ENCODE peak calls at places on chromosomes 5 and 9, in ten cellular contexts. Q is CD8-positive, alpha-beta T cell; U is dorsolateral prefrontal cortex; T is heart right ventricle; H is GM23338; Z is tibial artery; S is GM10248; W is foreskin fibroblast; V is adrenal gland; O is B cell. K is an unnamed sample.

GRCh38 chr9:136489731-136490130 is 6.9 kb upstream of the SEC16A start:
- DNase-seq in Q (peak; percentile 14), S (no peak), V (no peak), H (no peak), W (no peak), T (no peak), U (no peak), Z (no peak), O (no peak), K (no peak)

GRCh38 chr9:135461936-135462335 is 17.6 kb upstream of the PPP1R26 start:
- DNase-seq in U (no peak), W (no peak), Z (no peak), T (no peak), S (no peak), Q (no peak), H (no peak), V (no peak), O (no peak), K (no peak)

GRCh38 chr5:124461857-124462423 is 284.5 kb downstream of the ZNF608 start:
- DNase-seq in S (no peak), Q (no peak), W (no peak), O (no peak), T (no peak), Z (no peak), V (no peak), U (no peak), H (no peak), K (no peak)

GRCh38 chr9:121249563-121249962 is 18.4 kb upstream of the GSN start:
- DNase-seq in Q (no peak), Z (no peak), O (peak; percentile 38), W (no peak), S (peak; percentile 38), V (no peak), U (no peak), H (no peak), T (no peak), K (no peak)

GRCh38 chr5:35600591-35600990 is 17.1 kb upstream of the SPEF2 start:
- DNase-seq in T (no peak), S (no peak), O (no peak), Z (no peak), V (no peak), Q (no peak), H (no peak), U (no peak), W (no peak), K (no peak)

GRCh38 chr9:86767373-86767772 is 179.9 kb downstream of the GAS1 start:
- DNase-seq in U (no peak), H (no peak), S (no peak), W (no peak), O (no peak), T (no peak), V (no peak), Z (no peak), Q (no peak), K (no peak)

GRCh38 chr5:149186506-149186905 is 45.2 kb downstream of the ABLIM3 start:
- DNase-seq in Z (no peak), O (no peak), U (no peak), Q (no peak), T (no peak), S (no peak), H (no peak), V (no peak), W (no peak), K (no peak)

GRCh38 chr5:83751201-83751600 is 30.5 kb upstream of the HAPLN1 start:
- DNase-seq in H (no peak), V (no peak), S (no peak), U (no peak), O (no peak), Z (no peak), T (no peak), W (no peak), Q (no peak), K (no peak)

GRCh38 chr9:90365646-90366045 is 277.0 kb downstream of the DIRAS2 start:
- DNase-seq in S (no peak), T (no peak), V (no peak), Z (no peak), W (no peak), Q (no peak), U (no peak), O (no peak), H (no peak), K (no peak)

GRCh38 chr5:51345106-51345505 is 38.1 kb upstream of the ISL1 start:
- DNase-seq in H (no peak), T (no peak), W (peak; percentile 12), Q (no peak), S (no peak), Z (no peak), O (no peak), V (no peak), U (no peak), K (peak; percentile 37)

GRCh38 chr9:17978773-17979172 is 399.9 kb downstream of the SH3GL2 start:
- DNase-seq in W (no peak), V (no peak), O (no peak), H (no peak), S (no peak), Q (no peak), Z (no peak), U (no peak), T (no peak), K (no peak)

GRCh38 chr5:107803728-107804127 is 133.0 kb upstream of the EFNA5 start:
- DNase-seq in O (no peak), U (no peak), S (no peak), Z (no peak), T (no peak), V (no peak), H (no peak), W (no peak), Q (no peak), K (no peak)

GRCh38 chr5:100409538-100409937 is 125.6 kb upstream of the FAM174A start:
- DNase-seq in U (no peak), V (no peak), W (no peak), O (no peak), S (no peak), Z (no peak), H (no peak), T (no peak), Q (no peak), K (no peak)

GRCh38 chr5:110460837-110461236 is 265.6 kb downstream of the TMEM232 start:
- DNase-seq in O (no peak), V (no peak), Q (no peak), U (no peak), W (no peak), T (no peak), H (no peak), Z (no peak), S (no peak), K (no peak)

DNA sequence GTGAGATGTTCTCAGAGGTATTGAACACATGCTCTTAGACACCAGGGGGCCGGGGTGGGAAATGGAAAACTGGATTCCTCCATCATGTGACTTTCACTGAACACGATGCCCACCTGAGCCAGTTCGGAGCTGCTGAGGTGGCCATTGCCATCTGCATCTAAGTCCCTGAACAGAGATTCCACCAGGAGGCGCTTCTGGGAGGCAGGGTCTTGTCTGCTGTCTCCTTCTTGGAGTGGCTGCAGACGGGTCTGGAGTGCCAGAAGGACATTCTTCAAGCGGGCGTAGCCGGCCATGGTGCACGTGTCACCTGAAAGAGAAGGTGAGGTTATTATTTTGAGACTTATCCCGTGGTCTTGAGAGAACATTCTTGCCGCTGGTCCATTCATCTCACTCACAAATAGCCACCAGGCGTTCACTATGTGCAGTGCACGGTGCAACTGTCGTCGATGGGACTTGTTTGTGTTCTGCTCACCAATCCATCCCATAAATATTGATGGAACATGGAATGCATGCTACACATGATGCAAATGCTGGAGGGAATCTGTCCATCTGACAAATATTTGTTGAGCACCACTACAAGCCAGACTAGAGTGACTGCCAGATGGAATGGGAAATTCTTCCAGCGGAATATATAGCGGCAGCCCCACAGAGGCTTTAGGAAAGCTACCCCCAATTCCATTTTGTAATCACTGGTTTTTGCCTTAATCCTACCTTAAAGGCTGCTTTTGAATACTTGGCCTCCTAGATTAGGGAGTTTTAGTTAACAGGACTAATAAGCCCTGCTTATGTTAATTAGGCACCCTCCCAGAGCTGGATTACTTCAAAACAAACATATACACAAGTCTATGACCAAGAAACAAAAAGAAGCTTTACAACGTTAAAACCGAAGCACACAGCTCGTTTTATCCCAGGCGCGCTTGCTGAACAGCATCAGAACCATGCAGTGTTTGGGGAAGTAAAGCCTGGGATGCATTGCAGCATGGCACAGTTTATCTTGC is 264.8 kb downstream of the HSPA4 start:
- DNase-seq in H (peak; percentile 79), V (no peak), S (no peak), O (no peak), W (no peak), Z (no peak), U (no peak), Q (no peak), T (no peak), K (no peak)
- TF ChIP-seq CTCF in H (peak; percentile 84), V (no peak), S (no peak), O (no peak), W (no peak), Z (no peak), U (no peak), Q (no peak), T (no peak), K (peak; percentile 16)

GRCh38 chr5:56513141-56513540 is 280.0 kb upstream of the ANKRD55 start:
- DNase-seq in T (no peak), Q (no peak), U (no peak), O (no peak), Z (no peak), H (no peak), S (no peak), V (no peak), W (no peak), K (no peak)
- TF ChIP-seq CTCF in T (no peak), Q (no peak), U (no peak), O (no peak), Z (no peak), H (no peak), S (no peak), V (no peak), W (no peak), K (no peak)

GRCh38 chr5:34054330-34054729 is 11.3 kb upstream of the C1QTNF3 start:
- DNase-seq in Q (no peak), U (no peak), Z (no peak), W (no peak), S (no peak), O (no peak), T (no peak), V (no peak), H (no peak), K (no peak)
- TF ChIP-seq CTCF in Q (no peak), U (no peak), Z (no peak), W (no peak), S (no peak), O (no peak), T (no peak), V (no peak), H (no peak), K (no peak)

DNA sequence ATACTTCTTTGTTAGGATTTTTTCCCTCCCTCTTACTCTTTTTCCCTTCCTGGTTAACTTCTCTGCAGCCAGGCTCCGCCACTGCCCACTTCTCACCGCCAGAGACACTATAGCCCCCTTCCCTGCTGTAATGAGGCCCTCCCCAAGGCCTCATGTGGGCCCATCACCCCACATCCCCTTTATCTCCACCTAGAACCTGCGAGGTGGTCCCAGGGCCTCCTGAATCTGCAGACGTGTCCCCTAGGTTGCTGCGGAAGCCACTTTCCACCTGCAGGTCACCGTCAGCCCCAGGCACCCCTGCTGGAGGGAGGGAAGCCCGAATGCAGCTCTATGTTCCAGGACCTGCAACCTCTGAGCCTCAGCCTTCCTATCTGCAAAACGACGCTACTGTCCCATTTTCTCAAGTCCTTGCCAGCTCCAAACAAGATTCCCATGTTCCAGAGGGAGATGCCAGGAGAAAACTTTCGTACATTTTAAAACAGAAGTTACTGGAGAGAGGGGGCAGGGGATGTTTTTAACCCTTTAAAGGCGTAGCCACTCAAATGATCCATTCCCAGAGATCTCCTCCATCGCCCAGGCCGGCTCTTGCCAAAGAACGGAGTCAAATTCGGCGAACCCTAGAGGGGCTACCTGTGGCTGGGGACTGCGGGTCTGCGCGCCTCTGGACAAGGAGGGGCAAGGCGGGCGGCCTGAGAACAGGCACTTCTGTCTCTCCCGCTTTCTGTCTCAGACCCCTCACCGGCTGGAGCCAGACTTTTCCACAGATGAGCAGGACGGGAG is 929 bp downstream of the SH3PXD2B start:
- DNase-seq in U (no peak), V (peak; percentile 69), Z (peak; percentile 78), T (no peak), S (no peak), H (peak; percentile 84), O (no peak), W (peak; percentile 59), Q (no peak), K (peak; percentile 51)
- TF ChIP-seq CTCF in U (peak; percentile 22), V (peak; percentile 45), Z (peak; percentile 51), T (peak; percentile 45), S (no peak), H (peak; percentile 53), O (no peak), W (peak; percentile 67), Q (no peak), K (peak; percentile 82)

K was measured in astrocyte of the cerebellum.